ENCODE peak calls at places on chromosomes 2 and 18, in four cellular contexts. R is uterus, L is thoracic aorta, U is upper lobe of left lung. H is an unnamed sample. For H3K4me1, the result is how much of the 10 kb centered on the place peaks cover.

GRCh38 chr2:25714740-25715139 is 41.4 kb upstream of the DTNB start:
- DNase-seq in U (no peak), L (no peak), R (no peak), H (no peak)

GRCh38 chr18:58955738-58956137 is 91.1 kb downstream of the ZNF532 start:
- DNase-seq in U (no peak), L (no peak), R (peak), H (no peak)

GRCh38 chr2:213285404-213285803 is 1.1 kb downstream of the SPAG16 start:
- DNase-seq in L (no peak), R (no peak), U (no peak), H (no peak)

GRCh38 chr2:132562245-132562644 is 107.8 kb downstream of the LYPD1 start:
- DNase-seq in U (no peak), R (no peak), L (no peak), H (no peak)

GRCh38 chr18:13550446-13551304 is 175.7 kb downstream of the FAM210A start:
- DNase-seq in R (no peak), U (no peak), L (no peak), H (no peak)

GRCh38 chr2:10185755-10186154 is 63.2 kb downstream of the RRM2 start:
- DNase-seq in R (no peak), L (no peak), U (no peak), H (no peak)

GRCh38 chr2:197292614-197293013 is 18.0 kb downstream of the ANKRD44 start:
- DNase-seq in R (no peak), L (no peak), U (no peak), H (no peak)

GRCh38 chr2:28390857-28391563 is 1.6 kb upstream of the FOSL2 start:
- DNase-seq in U (peak), L (no peak), R (peak), H (peak)

GRCh38 chr2:198488964-198489363 is 684.6 kb downstream of the PLCL1 start:
- DNase-seq in U (no peak), L (no peak), R (no peak), H (no peak)

GRCh38 chr18:52636536-52636935 is 296.5 kb downstream of the DCC start:
- DNase-seq in U (no peak), L (no peak), R (no peak), H (no peak)

GRCh38 chr2:168246072-168246482 is 1.3 kb downstream of the STK39 start:
- DNase-seq in R (no peak), U (no peak), L (no peak), H (no peak)

GRCh38 chr2:100038019-100038418 is 104.4 kb downstream of the AFF3 start:
- DNase-seq in R (no peak), U (no peak), L (no peak), H (no peak)

GRCh38 chr18:59769105-59769865 is 72.1 kb upstream of the CCBE1 start:
- DNase-seq in R (no peak), L (no peak), U (no peak), H (no peak)

GRCh38 chr2:214960677-214961076 is 151.2 kb upstream of the BARD1 start:
- DNase-seq in R (no peak), U (no peak), L (no peak), H (no peak)

GRCh38 chr2:225091336-225091735 is 49.1 kb upstream of the DOCK10 start:
- DNase-seq in U (no peak), L (no peak), R (no peak), H (no peak)

GRCh38 chr2:43086451-43087221 is 139.8 kb downstream of the ZFP36L2 start:
- DNase-seq in U (peak), L (peak), R (peak), H (no peak)

GRCh38 chr2:5915926-5916325 is 223.7 kb downstream of the SOX11 start:
- DNase-seq in R (no peak), U (peak), L (no peak), H (no peak)

GRCh38 chr2:24238158-24238557 is 63.3 kb downstream of the FAM228A start:
- DNase-seq in L (no peak), U (no peak), R (no peak), H (no peak)

GRCh38 chr2:219689676-219690628 is 62.5 kb downstream of the SLC4A3 start:
- DNase-seq in R (peak), U (peak), L (no peak), H (no peak)

GRCh38 chr2:224357098-224357901 is 44.6 kb downstream of the FAM124B start:
- DNase-seq in L (no peak), R (peak), U (peak), H (no peak)

GRCh38 chr2:239917128-239917956 is 107.8 kb downstream of the NDUFA10 start:
- DNase-seq in U (no peak), L (no peak), R (no peak), H (no peak)

GRCh38 chr2:201150454-201151020 is 32.4 kb upstream of the CASP10 start:
- DNase-seq in R (no peak), U (no peak), L (no peak), H (no peak)

GRCh38 chr18:26940744-26941398 is 75.4 kb upstream of the AQP4 start:
- DNase-seq in L (no peak), R (no peak), U (peak), H (no peak)
- H3K4me3 ChIP-seq in L (no peak), R (no peak), U (no peak), H (no peak)

GRCh38 chr2:133949595-133949994 is 304.3 kb upstream of the MGAT5 start:
- DNase-seq in R (no peak), U (no peak), L (no peak), H (no peak)
- H3K4me1 ChIP-seq in R (under half), U (under half), L (under half), H (under half)

DNA sequence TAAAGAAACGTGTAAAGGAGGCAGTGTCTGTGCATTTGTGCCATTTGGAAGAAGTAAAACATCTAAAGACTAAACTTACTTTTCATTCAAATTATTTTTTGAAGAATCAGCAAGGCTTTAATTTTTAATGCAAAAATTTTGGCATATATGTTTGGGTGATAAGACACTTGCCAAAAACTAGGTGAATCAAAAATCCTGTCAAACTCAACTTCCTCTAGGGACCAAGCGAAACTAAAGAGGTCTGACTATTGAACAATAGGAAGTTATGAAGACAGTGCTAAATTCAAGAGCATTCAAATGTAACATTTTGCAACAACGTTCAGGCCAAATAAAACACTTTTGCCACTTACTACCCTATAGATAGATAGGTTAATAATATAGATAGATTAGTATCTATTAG is 306.1 kb downstream of the NOL4 start:
- DNase-seq in U (no peak), L (no peak), R (no peak), H (no peak)
- H3K4me3 ChIP-seq in U (no peak), L (no peak), R (no peak), H (no peak)

DNA sequence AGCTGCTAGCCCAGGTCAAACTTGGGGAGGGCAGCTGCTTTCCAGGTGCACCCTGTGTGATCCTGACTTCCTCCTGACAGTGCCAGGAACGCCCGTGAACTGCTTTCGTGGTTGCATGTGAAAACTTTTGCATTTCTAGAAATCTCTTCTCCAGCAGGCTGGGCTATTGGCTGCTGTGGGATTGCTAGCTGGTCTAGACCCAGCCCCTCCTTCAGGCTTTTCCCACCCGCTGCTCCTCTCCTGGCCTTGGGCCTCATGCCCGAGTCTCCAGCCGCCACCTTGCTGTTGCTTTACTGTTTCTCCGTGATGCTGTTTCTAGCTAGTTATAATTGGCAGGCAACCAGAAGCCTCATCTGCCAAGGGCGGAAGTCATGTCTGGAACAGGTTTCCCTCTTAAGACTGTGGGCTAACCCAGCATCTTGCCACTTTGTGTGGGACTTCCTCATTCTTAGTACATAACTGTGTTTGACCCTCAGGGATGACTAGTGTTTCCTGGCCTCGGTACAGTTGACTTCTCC is 27.0 kb upstream of the MGAT4A start:
- DNase-seq in U (peak), R (peak), L (peak), H (peak)
- H3K4me1 ChIP-seq in U (under half), R (under half), L (under half), H (under half)

GRCh38 chr2:106195456-106195855 is 1.4 kb upstream of the UXS1 start:
- DNase-seq in R (no peak), U (no peak), L (no peak), H (no peak)
- H3K4me3 ChIP-seq in R (no peak), U (no peak), L (no peak), H (no peak)

GRCh38 chr18:49071776-49072175 is 121.0 kb upstream of the SMAD7 start:
- DNase-seq in R (no peak), U (no peak), L (no peak), H (no peak)

GRCh38 chr18:49072524-49072934 is 121.8 kb upstream of the SMAD7 start:
- DNase-seq in L (no peak), U (no peak), R (no peak), H (no peak)

GRCh38 chr18:49074505-49074904 is 123.7 kb upstream of the SMAD7 start:
- DNase-seq in U (no peak), L (no peak), R (no peak), H (no peak)

GRCh38 chr18:49072940-49073339 is 122.2 kb upstream of the SMAD7 start:
- DNase-seq in L (no peak), U (no peak), R (no peak), H (no peak)

GRCh38 chr18:49073431-49073830 is 122.7 kb upstream of the SMAD7 start:
- DNase-seq in L (no peak), R (no peak), U (no peak), H (no peak)
- H3K4me1 ChIP-seq in L (under half), R (under half), U (under half), H (under half)

DNA sequence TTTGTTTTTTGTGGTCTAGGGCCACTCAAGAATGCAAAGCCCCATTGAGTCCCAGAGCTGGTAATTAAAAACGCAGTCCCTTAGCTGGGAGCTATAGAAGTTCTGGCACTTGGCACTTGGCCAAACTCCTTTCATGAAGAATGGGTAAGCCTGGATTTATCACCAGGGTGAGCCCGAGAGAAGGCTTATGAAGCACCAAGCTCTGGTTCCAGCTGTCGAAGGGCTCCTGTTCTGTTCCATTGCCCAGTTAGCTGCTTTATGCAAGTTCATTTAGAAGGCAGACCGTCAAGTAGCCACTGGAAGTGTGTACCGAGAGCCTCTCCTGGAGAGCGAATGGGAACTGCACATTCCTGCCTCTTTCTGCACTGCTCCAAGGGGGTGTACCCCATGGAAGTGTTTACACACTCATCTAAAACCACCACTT is 14.2 kb downstream of the ECEL1 start:
- DNase-seq in U (peak), L (no peak), R (no peak), H (no peak)
- H3K4me3 ChIP-seq in U (no peak), L (no peak), R (no peak), H (no peak)

GRCh38 chr2:237862528-237862895 is 3.1 kb downstream of the RAMP1 start:
- DNase-seq in R (peak), L (no peak), U (no peak), H (peak)

GRCh38 chr2:237864030-237864931 is 4.9 kb downstream of the RAMP1 start:
- DNase-seq in L (no peak), R (peak), U (no peak), H (no peak)

GRCh38 chr2:237863102-237863511 is 3.7 kb downstream of the RAMP1 start:
- DNase-seq in L (no peak), R (peak), U (no peak), H (no peak)

GRCh38 chr2:237864940-237865622 is 5.7 kb downstream of the RAMP1 start:
- DNase-seq in U (no peak), L (peak), R (peak), H (peak)

GRCh38 chr2:237863659-237864029 is 4.2 kb downstream of the RAMP1 start:
- DNase-seq in R (peak), U (no peak), L (no peak), H (no peak)
- H3K4me1 ChIP-seq in R (under half), U (under half), L (half or more), H (under half)

GRCh38 chr2:64930159-64930558 is 59.0 kb upstream of the SLC1A4 start:
- DNase-seq in L (no peak), U (no peak), R (no peak), H (no peak)
- H3K4me3 ChIP-seq in L (no peak), U (no peak), R (no peak), H (no peak)

H was measured in pancreas.